ENCODE peak calls at places on chromosomes 6 and 20, in nine cellular contexts. J is MCF 10A; N is GM03348; C is NCI-H345; B is ELF-1; M is central memory CD4-positive, alpha-beta T cell; S is cerebellum; F is stimulated activated CD4-positive, alpha-beta T cell treated with anti-CD3 and anti-CD28 coated beads, Interleukin-2, amount 100 ng/mL, for 48 hours; R is type B pancreatic cell. Q is an unnamed sample.
A peak's percentile ranks its signal among the peaks of the same experiment; 100 is the strongest.

GRCh38 chr20:2282181-2282580 is 13.6 kb upstream of the TGM3 start:
- DNase-seq in F (no peak), M (no peak), N (no peak), S (no peak), R (peak; percentile 20), J (no peak), C (no peak), B (no peak), Q (no peak)

GRCh38 chr6:6537488-6537887 is 51.0 kb upstream of the LY86 start:
- DNase-seq in F (no peak), M (no peak), S (no peak), J (no peak), C (no peak), B (no peak), N (no peak), R (no peak), Q (no peak)

GRCh38 chr6:113853252-113853651 is 3.9 kb upstream of the MARCKS start:
- DNase-seq in F (no peak), C (no peak), M (no peak), B (no peak), S (no peak), N (no peak), R (no peak), J (no peak), Q (no peak)

GRCh38 chr6:20364327-20364726 is 37.4 kb upstream of the E2F3 start:
- DNase-seq in N (no peak), J (no peak), M (no peak), R (no peak), B (no peak), S (no peak), C (no peak), F (no peak), Q (no peak)

GRCh38 chr6:130778946-130779657 is 48.1 kb upstream of the SMLR1 start:
- DNase-seq in N (peak; percentile 68), J (no peak), S (no peak), R (no peak), M (no peak), C (no peak), F (no peak), B (no peak), Q (no peak)

GRCh38 chr6:69555239-69555638 is 241.6 kb downstream of the LMBRD1 start:
- DNase-seq in C (no peak), N (no peak), S (no peak), J (no peak), B (no peak), F (no peak), M (no peak), R (no peak), Q (no peak)

GRCh38 chr6:148044261-148044731 is 298.3 kb upstream of the SASH1 start:
- DNase-seq in S (no peak), N (no peak), J (no peak), R (no peak), M (no peak), B (no peak), C (no peak), F (no peak), Q (no peak)

GRCh38 chr6:152273638-152274037 is 363.5 kb downstream of the SYNE1 start:
- DNase-seq in J (peak; percentile 29), F (no peak), S (no peak), M (no peak), B (peak; percentile 83), N (peak; percentile 14), R (no peak), C (no peak), Q (no peak)

GRCh38 chr6:84615113-84615850 is 149.1 kb downstream of the TBX18 start:
- DNase-seq in J (no peak), F (no peak), R (no peak), C (no peak), S (no peak), N (no peak), B (no peak), M (no peak), Q (no peak)

GRCh38 chr6:150293423-150294280 is 75.2 kb upstream of the IYD start:
- DNase-seq in B (no peak), N (peak; percentile 66), S (no peak), F (no peak), M (no peak), R (no peak), C (no peak), J (peak; percentile 69), Q (no peak)

GRCh38 chr20:1805161-1805581 is 90.0 kb upstream of the SIRPA start:
- DNase-seq in M (no peak), C (no peak), J (no peak), B (peak; percentile 77), N (no peak), S (no peak), F (no peak), R (peak; percentile 45), Q (no peak)

GRCh38 chr20:37727247-37727956 is 33.6 kb downstream of the CTNNBL1 start:
- DNase-seq in F (no peak), C (no peak), B (peak; percentile 45), S (no peak), M (no peak), J (peak; percentile 7), R (no peak), N (peak; percentile 29), Q (no peak)

GRCh38 chr6:85449818-85450577 is at the start of gene NT5E:
- DNase-seq in J (peak; percentile 69), N (peak; percentile 93), R (peak; percentile 71), F (peak; percentile 27), M (peak; percentile 19), B (peak; percentile 60), C (no peak), S (peak; percentile 17), Q (no peak)

GRCh38 chr6:119566546-119567263 is 217.1 kb upstream of the MAN1A1 start:
- DNase-seq in C (no peak), S (no peak), N (no peak), R (no peak), B (no peak), M (no peak), J (no peak), F (no peak), Q (no peak)

GRCh38 chr20:10280016-10280908 is 61.6 kb downstream of the SNAP25 start:
- DNase-seq in N (no peak), J (no peak), C (no peak), S (no peak), M (no peak), R (no peak), B (no peak), F (no peak), Q (no peak)

GRCh38 chr6:126720326-126720725 is 380.4 kb downstream of the CENPW start:
- DNase-seq in M (no peak), J (no peak), R (no peak), S (no peak), N (no peak), F (no peak), B (no peak), C (no peak), Q (no peak)

GRCh38 chr6:98871821-98872220 is 37.4 kb downstream of the POU3F2 start:
- DNase-seq in N (no peak), M (no peak), F (no peak), B (no peak), S (no peak), J (no peak), C (no peak), R (no peak), Q (no peak)

Q was measured in naive thymus-derived CD4-positive, alpha-beta T cell.